ENCODE peak calls at places on chromosomes 13 and 19, in five cellular contexts. D is AG04449, R is pancreas, A is fibroblast of lung, P is ascending aorta. K is an unnamed sample.
A peak's percentile ranks its signal among the peaks of the same experiment; 100 is the strongest.

GRCh38 chr19:19207637-19208582 is 3.8 kb upstream of the NCAN start:
- DNase-seq in P (no peak), D (no peak), R (no peak), A (no peak), K (no peak)

GRCh38 chr19:32308436-32309077 is 36.9 kb upstream of the ZNF507 start:
- DNase-seq in D (no peak), R (no peak), A (no peak), P (no peak), K (no peak)

GRCh38 chr19:18814063-18814462 is 17.7 kb upstream of the UPF1 start:
- DNase-seq in P (peak; percentile 80), D (no peak), R (no peak), A (peak; percentile 33), K (no peak)

GRCh38 chr19:17680235-17680722 is 7.9 kb downstream of the UNC13A start:
- DNase-seq in P (peak; percentile 95), D (no peak), A (peak; percentile 42), R (peak; percentile 73), K (peak; percentile 16)

GRCh38 chr19:35781650-35782049 is 6.3 kb downstream of the ARHGAP33 start:
- DNase-seq in P (no peak), A (no peak), R (no peak), D (no peak), K (no peak)

GRCh38 chr19:50158577-50158976 is 4.5 kb downstream of the IZUMO2 start:
- DNase-seq in D (no peak), P (no peak), R (no peak), A (no peak), K (no peak)

GRCh38 chr13:64758520-64758919 is 2471.6 kb downstream of the PCDH9 start:
- DNase-seq in D (no peak), P (no peak), A (no peak), R (no peak), K (no peak)

GRCh38 chr19:3302755-3303154 is 63.6 kb upstream of the NFIC start:
- DNase-seq in R (no peak), P (no peak), D (no peak), A (peak; percentile 6), K (no peak)

GRCh38 chr13:97879646-97880297 is 73.7 kb upstream of the IPO5 start:
- DNase-seq in R (no peak), P (no peak), A (peak; percentile 80), D (peak; percentile 76), K (peak; percentile 56)

GRCh38 chr19:35533822-35534521 is 716 bp downstream of the GAPDHS start:
- DNase-seq in D (no peak), R (no peak), P (no peak), A (peak; percentile 46), K (no peak)

GRCh38 chr13:84917252-84917878 is 881.9 kb downstream of the SLITRK6 start:
- DNase-seq in D (no peak), P (no peak), A (peak; percentile 63), R (no peak), K (no peak)

GRCh38 chr13:41905600-41906254 is 55.2 kb downstream of the VWA8 start:
- DNase-seq in D (no peak), A (peak; percentile 68), P (no peak), R (no peak), K (peak; percentile 16)

GRCh38 chr13:51495300-51495699 is 42.5 kb upstream of the INTS6 start:
- DNase-seq in A (no peak), P (no peak), R (no peak), D (no peak), K (no peak)

GRCh38 chr19:9847087-9847671 is 12.1 kb downstream of the PIN1 start:
- DNase-seq in R (no peak), A (peak; percentile 95), D (peak; percentile 75), P (peak; percentile 82), K (peak; percentile 56)

GRCh38 chr13:103218253-103218652 is 152.0 kb upstream of the SLC10A2 start:
- DNase-seq in R (no peak), D (no peak), P (no peak), A (peak; percentile 49), K (no peak)

GRCh38 chr13:107586216-107586615 is 629.1 kb downstream of the LIG4 start:
- DNase-seq in A (peak; percentile 58), P (no peak), R (no peak), D (no peak), K (no peak)

GRCh38 chr13:66009241-66009640 is 1220.9 kb downstream of the PCDH9 start:
- DNase-seq in A (no peak), D (no peak), P (no peak), R (no peak), K (no peak)

GRCh38 chr19:39557791-39558622 is 18.0 kb upstream of the EID2 start:
- DNase-seq in P (no peak), R (no peak), D (no peak), A (no peak), K (no peak)

GRCh38 chr19:14085309-14085995 is at the start of gene C19orf67:
- DNase-seq in A (no peak), P (no peak), R (no peak), D (no peak), K (no peak)

GRCh38 chr13:107531816-107532215 is 683.5 kb downstream of the LIG4 start:
- DNase-seq in D (no peak), P (no peak), R (no peak), A (no peak), K (no peak)

GRCh38 chr13:38602261-38602660 is 84.6 kb upstream of the FREM2 start:
- DNase-seq in P (no peak), D (no peak), A (no peak), R (no peak), K (peak; percentile 28)

GRCh38 chr13:20798027-20798426 is 24.3 kb upstream of the EEF1AKMT1 start:
- DNase-seq in P (no peak), D (no peak), R (no peak), A (no peak), K (no peak)

GRCh38 chr13:80894930-80895329 is 554.0 kb upstream of the SPRY2 start:
- DNase-seq in A (peak; percentile 45), D (no peak), R (no peak), P (no peak), K (no peak)

GRCh38 chr13:33249066-33249465 is 36.5 kb downstream of the STARD13 start:
- DNase-seq in P (no peak), A (no peak), R (no peak), D (no peak), K (no peak)

GRCh38 chr19:6041991-6042421 is 64.1 kb upstream of the RANBP3 start:
- DNase-seq in R (no peak), P (peak; percentile 50), A (no peak), D (no peak), K (no peak)

GRCh38 chr13:73703606-73704005 is 430.6 kb downstream of the KLF12 start:
- DNase-seq in D (no peak), A (no peak), R (no peak), P (no peak), K (no peak)

GRCh38 chr13:30142502-30143211 is 164.7 kb downstream of the KATNAL1 start:
- DNase-seq in A (peak; percentile 94), R (no peak), D (peak; percentile 98), P (no peak), K (peak; percentile 91)

DNA sequence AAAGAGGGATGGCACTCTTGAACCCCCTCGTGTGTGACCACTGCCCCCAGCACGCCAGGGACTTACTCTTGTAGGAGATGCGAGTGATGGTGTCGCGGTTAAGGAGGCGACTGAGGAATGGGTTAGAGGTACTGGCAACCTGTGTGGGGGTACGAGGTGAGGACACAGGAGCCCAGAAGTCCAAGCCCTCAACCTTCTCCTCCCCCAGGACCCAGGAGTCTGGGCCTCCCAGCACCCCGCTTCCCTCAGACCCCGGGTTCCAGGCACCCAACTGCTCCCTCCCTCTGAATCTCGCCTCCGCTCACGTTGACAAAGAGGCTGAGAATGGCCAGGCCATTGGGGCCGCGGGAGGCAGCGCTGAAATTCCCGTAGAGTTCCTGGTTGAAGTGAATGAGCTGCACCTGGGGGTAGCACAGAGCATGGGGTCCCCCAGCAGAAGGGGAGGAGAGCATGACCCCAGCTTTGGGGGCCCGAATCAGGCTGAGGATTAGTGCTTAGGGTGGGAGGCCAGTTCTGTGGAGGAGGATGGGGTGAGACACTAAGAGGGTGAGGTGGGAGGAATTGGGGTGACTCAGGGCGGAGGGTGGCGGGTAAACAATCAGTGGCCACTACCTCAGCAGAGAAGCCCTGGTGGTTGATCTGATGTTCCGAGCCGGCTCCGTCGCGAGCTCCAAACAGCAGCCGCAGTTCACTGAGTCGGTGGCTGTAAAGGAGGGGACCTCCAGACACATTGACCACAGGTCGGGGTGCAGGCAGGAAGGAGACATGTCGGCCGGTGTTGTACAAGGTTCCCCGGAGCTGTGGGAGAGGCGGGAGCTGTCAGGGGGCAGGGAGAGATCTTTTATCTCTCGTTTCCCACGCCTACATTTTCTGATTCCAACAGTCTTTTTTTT is 2.5 kb upstream of the DBP start:
- DNase-seq in R (peak; percentile 58), A (no peak), D (no peak), P (no peak), K (no peak)
- H3K4me3 ChIP-seq in R (no peak overlapping the region), A (no peak overlapping the region), D (no peak overlapping the region), P (no peak overlapping the region), K (no peak overlapping the region)

GRCh38 chr13:46389457-46389856 is 2.4 kb upstream of the RUBCNL start:
- DNase-seq in R (no peak), P (no peak), D (no peak), A (no peak), K (no peak)
- H3K4me3 ChIP-seq in R (no peak overlapping the region), P (no peak overlapping the region), D (no peak overlapping the region), A (no peak overlapping the region), K (no peak overlapping the region)

GRCh38 chr19:56869886-56870285 is 29.4 kb upstream of the PEG3 start:
- DNase-seq in P (no peak), D (no peak), A (no peak), R (no peak), K (no peak)
- H3K4me3 ChIP-seq in P (no peak overlapping the region), D (no peak overlapping the region), A (no peak overlapping the region), R (no peak overlapping the region), K (no peak overlapping the region)

GRCh38 chr19:4516939-4517300 is 1.4 kb downstream of the PLIN4 start:
- DNase-seq in A (no peak), P (no peak), R (no peak), D (no peak), K (no peak)
- H3K4me3 ChIP-seq in A (no peak overlapping the region), P (no peak overlapping the region), R (no peak overlapping the region), D (no peak overlapping the region), K (no peak overlapping the region)

DNA sequence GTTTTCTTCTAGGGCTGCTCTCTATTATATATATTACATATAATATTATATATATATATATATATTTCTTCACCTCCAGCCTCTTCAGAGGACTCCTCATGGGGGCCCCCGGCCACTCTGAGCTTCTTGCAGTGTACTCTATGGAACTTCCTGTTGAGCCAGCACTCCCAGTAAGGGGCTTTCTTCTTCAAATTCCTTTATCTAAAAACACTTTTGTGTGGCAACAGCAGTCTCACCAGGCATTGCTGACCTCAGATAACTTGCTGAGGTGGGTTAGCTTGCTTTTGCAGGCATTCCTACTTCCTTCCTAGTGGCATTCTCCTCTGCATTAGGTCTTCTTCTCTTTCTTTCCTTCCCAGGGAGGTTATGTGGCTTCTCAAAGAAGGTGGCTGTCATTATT is 381.5 kb downstream of the MYO16 start:
- DNase-seq in A (no peak), P (no peak), D (no peak), R (no peak), K (no peak)
- H3K4me3 ChIP-seq in A (no peak overlapping the region), P (no peak overlapping the region), D (no peak overlapping the region), R (no peak overlapping the region), K (no peak overlapping the region)

DNA sequence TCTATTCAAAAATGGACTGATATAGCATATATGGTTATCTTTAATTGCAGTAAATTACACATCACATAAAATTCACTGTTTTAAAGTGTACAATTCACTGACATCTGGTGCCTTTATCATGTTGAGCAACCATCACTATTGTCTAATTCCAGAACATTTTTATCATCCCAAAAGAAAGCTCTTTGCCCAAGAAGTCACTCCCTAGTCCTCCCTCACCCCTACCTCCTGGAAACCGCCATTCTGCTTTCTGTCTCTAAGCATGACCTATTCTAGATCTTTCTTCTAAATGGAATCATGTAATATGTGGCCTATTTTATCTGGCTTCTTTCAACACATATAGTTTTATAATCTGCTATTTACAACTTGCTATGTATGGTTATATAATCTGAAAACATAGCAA is 525.6 kb downstream of the DCT start:
- DNase-seq in R (no peak), D (no peak), A (no peak), P (no peak), K (no peak)
- H3K4me3 ChIP-seq in R (no peak overlapping the region), D (no peak overlapping the region), A (no peak overlapping the region), P (no peak overlapping the region), K (no peak overlapping the region)